ENCODE peak calls at places on chromosomes 2 and 18, in five cellular contexts. W is GM23338, G is GM12891, X is prostate gland, R is SK-N-SH. F is an unnamed sample.

GRCh38 chr2:50687327-50687726 is 344.6 kb downstream of the NRXN1 start:
- DNase-seq in X (no peak), R (no peak), G (no peak), W (no peak), F (no peak)

GRCh38 chr2:172628085-172628484 is 72.2 kb downstream of the PDK1 start:
- DNase-seq in R (no peak), X (no peak), G (no peak), W (no peak), F (no peak)

GRCh38 chr2:238936162-238937052 is 88.5 kb downstream of the TWIST2 start:
- DNase-seq in G (no peak), X (no peak), R (no peak), W (no peak), F (no peak)

GRCh38 chr2:63050916-63051794 is 525 bp downstream of the OTX1 start:
- DNase-seq in G (no peak), X (no peak), R (peak), W (peak), F (no peak)

GRCh38 chr2:236568068-236568921 is 1.3 kb upstream of the ACKR3 start:
- DNase-seq in X (no peak), R (peak), G (no peak), W (peak), F (peak)

GRCh38 chr2:204860249-204860648 is 315.0 kb downstream of the PARD3B start:
- DNase-seq in W (no peak), G (no peak), X (no peak), R (no peak), F (no peak)

GRCh38 chr2:85089464-85090072 is 43.6 kb upstream of the TCF7L1 start:
- DNase-seq in R (no peak), G (no peak), X (no peak), W (peak), F (no peak)

GRCh38 chr2:29786361-29786760 is 135.0 kb downstream of the ALK start:
- DNase-seq in W (no peak), R (no peak), G (no peak), X (no peak), F (no peak)

GRCh38 chr18:39037925-39038324 is 1472.3 kb upstream of the CELF4 start:
- DNase-seq in W (no peak), R (no peak), X (no peak), G (no peak), F (no peak)

GRCh38 chr18:8996771-8997432 is 105.6 kb upstream of the NDUFV2 start:
- DNase-seq in G (no peak), X (no peak), W (no peak), R (no peak), F (no peak)

GRCh38 chr2:62118160-62118559 is 77.8 kb upstream of the B3GNT2 start:
- DNase-seq in R (no peak), W (no peak), X (no peak), G (no peak), F (no peak)

GRCh38 chr18:11859903-11860407 is 8.7 kb downstream of the CHMP1B start:
- DNase-seq in G (no peak), W (no peak), X (no peak), R (no peak), F (peak)

GRCh38 chr2:198928026-198928425 is 529.7 kb downstream of the SATB2 start:
- DNase-seq in W (no peak), R (no peak), G (no peak), X (no peak), F (no peak)

GRCh38 chr2:241209271-241209670 is 20.8 kb downstream of the ANO7 start:
- DNase-seq in X (no peak), W (no peak), R (no peak), G (no peak), F (no peak)

GRCh38 chr2:200451506-200451905 is 58.4 kb downstream of the KCTD18 start:
- DNase-seq in X (no peak), G (no peak), R (no peak), W (no peak), F (no peak)

GRCh38 chr2:98869272-98869641 is 66.8 kb downstream of the CRACDL start:
- DNase-seq in G (no peak), W (peak), X (no peak), R (no peak), F (peak)
- TF ChIP-seq POLR2AphosphoS5 in G (no peak), W (no peak), X (no peak), R (no peak), F (peak)

DNA sequence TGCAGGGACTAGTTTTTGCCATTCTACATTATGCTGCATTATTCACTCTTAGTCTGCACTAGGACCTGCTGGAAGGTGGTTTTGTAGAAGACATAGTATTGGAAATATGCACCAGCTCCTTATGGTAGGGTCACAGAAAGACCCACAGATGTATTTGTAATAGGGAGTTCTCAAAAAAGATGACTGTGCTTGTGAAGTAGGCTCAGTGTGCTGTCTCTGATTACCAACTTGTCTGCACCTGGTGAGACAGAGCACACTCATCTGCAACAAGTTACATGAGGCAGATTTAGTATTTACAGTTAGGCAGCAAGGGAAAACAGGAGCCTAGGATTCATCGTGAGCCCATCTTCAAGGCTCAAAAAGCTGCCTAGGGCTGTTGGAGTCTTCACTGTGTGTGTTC is 29.4 kb downstream of the RHBDD1 start:
- DNase-seq in G (no peak), W (no peak), R (no peak), X (no peak), F (no peak)
- TF ChIP-seq POLR2AphosphoS5 in G (no peak), W (no peak), R (no peak), X (no peak), F (no peak)

DNA sequence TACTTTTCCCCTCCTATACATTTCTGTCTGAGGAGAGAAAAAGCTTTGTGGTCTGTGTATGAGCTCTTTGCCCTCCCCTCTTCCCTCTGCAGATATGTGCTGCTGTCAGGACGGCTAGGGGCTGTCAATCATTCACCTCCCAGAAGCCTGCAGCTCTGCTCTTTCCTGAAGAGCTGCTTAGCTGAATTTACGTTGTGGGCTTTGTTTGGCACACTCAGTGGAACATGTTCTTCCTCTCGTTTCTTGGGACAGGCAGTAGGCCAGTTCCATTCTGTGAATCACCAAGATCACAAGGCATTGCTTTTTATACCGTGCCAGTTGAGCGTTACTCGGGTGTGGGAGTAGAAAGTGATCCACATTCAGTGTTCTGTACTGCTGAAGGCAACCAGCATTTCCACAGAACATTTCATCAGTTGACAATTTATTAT is 136.7 kb downstream of the LAMA3 start:
- DNase-seq in G (no peak), W (no peak), R (no peak), X (peak), F (peak)
- TF ChIP-seq POLR2AphosphoS5 in G (no peak), W (no peak), R (no peak), X (peak), F (peak)

GRCh38 chr2:27715318-27716165 is 51.9 kb downstream of the SLC4A1AP start:
- DNase-seq in G (peak), R (peak), X (peak), W (peak), F (no peak)
- TF ChIP-seq POLR2AphosphoS5 in G (no peak), R (peak), X (peak), W (no peak), F (no peak)

GRCh38 chr2:54979645-54980044 is 70.6 kb downstream of the RTN4 start:
- DNase-seq in G (no peak), W (peak), X (peak), R (no peak), F (peak)
- TF ChIP-seq POLR2AphosphoS5 in G (no peak), W (no peak), X (peak), R (no peak), F (no peak)

DNA sequence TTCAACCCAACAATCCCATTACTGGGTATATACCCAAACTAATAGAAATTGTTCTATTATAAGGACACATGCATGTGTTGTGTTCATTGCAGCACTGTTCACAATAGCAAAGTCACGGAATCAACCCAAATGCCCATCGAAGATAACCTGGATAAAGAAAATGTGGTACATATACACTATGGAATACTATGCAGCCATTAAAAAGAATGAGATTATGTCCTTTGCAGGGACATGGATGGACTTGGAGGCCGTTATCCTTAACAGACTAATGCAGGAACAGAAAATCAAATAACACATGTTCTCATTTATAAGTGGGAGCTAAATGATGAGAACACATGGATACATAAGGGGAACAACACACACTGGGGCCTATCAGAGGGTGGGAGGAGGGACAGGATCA is 65.8 kb downstream of the CCDC138 start:
- DNase-seq in W (no peak), R (no peak), G (no peak), X (no peak), F (no peak)
- TF ChIP-seq POLR2AphosphoS5 in W (no peak), R (no peak), G (no peak), X (no peak), F (no peak)

GRCh38 chr2:36357506-36358316 is 2.1 kb downstream of the CRIM1 start:
- DNase-seq in G (no peak), R (peak), X (peak), W (peak), F (peak)
- TF ChIP-seq POLR2AphosphoS5 in G (no peak), R (no peak), X (peak), W (peak), F (peak)

DNA sequence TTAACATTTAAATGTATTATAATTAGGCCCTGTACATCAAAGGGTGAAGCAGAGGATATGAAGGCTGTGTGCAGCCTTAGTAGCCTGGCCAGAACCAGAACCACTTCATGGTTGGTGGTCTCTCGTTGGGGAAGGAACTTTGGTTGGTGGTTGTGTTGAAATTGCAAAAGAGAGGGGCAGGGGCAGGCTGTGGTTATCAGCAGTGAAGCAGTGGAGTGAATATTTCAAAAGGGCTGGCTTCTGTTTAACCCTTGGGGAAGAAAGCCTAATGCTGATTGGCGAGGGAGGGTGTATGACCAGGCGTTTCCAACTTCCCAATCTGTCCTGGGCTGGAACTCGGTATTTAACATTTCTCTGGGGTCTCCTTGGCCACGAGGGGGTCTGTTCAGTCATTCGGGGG is 51.2 kb upstream of the LYPD6B start:
- DNase-seq in W (no peak), X (no peak), R (no peak), G (no peak), F (no peak)
- TF ChIP-seq POLR2AphosphoS5 in W (no peak), X (no peak), R (no peak), G (no peak), F (no peak)

GRCh38 chr2:74439373-74440004 is 2.2 kb downstream of the RTKN start:
- DNase-seq in W (no peak), G (no peak), X (no peak), R (no peak), F (no peak)

GRCh38 chr2:74440005-74440377 is 1.7 kb downstream of the RTKN start:
- DNase-seq in G (no peak), R (peak), X (no peak), W (peak), F (peak)

GRCh38 chr2:74441111-74441689 is 537 bp downstream of the RTKN start:
- DNase-seq in W (peak), G (no peak), X (no peak), R (no peak), F (no peak)

GRCh38 chr2:74440378-74441110 is 1.2 kb downstream of the RTKN start:
- DNase-seq in W (peak), X (peak), R (peak), G (peak), F (peak)

GRCh38 chr2:74441690-74442482 is at the start of gene RTKN:
- DNase-seq in W (peak), R (no peak), G (no peak), X (peak), F (peak)
- TF ChIP-seq POLR2AphosphoS5 in W (peak), R (no peak), G (no peak), X (peak), F (peak)

F was measured in transverse colon.